ENCODE peak calls at places on chromosomes 7 and 10, in six cellular contexts. O is PC-3, Z is cardiac muscle cell, L is Peyer's patch, S is sigmoid colon, E is pancreas. G is an unnamed sample.

GRCh38 chr10:31064334-31064733 is 32.7 kb upstream of the ZNF438 start:
- DNase-seq in L (no peak), S (peak; percentile 78), E (no peak), O (no peak), Z (no peak), G (peak; percentile 13)

GRCh38 chr7:1807821-1808600 is 137.9 kb downstream of the ELFN1 start:
- DNase-seq in L (no peak), E (no peak), O (no peak), S (peak; percentile 10), Z (no peak), G (no peak)

GRCh38 chr10:93080350-93081046 is 6.8 kb downstream of the CYP26A1 start:
- DNase-seq in S (no peak), L (peak; percentile 60), O (peak; percentile 48), Z (peak; percentile 67), E (no peak), G (no peak)

GRCh38 chr10:132507956-132508490 is 29.6 kb upstream of the INPP5A start:
- DNase-seq in S (peak; percentile 64), E (no peak), O (no peak), Z (no peak), L (peak; percentile 40), G (no peak)

GRCh38 chr7:50856231-50856630 is 73.5 kb upstream of the GRB10 start:
- DNase-seq in S (no peak), E (no peak), L (no peak), O (no peak), Z (no peak), G (no peak)

GRCh38 chr7:988963-989529 is 6.1 kb downstream of the CYP2W1 start:
- DNase-seq in S (no peak), E (no peak), O (no peak), L (no peak), Z (no peak), G (peak; percentile 79)

GRCh38 chr10:22737587-22737986 is 23.2 kb upstream of the PIP4K2A start:
- DNase-seq in Z (no peak), L (no peak), O (peak; percentile 65), E (no peak), S (peak; percentile 69), G (no peak)

GRCh38 chr10:98404571-98405396 is 10.2 kb downstream of the PYROXD2 start:
- DNase-seq in Z (no peak), S (no peak), O (peak; percentile 76), E (no peak), L (no peak), G (no peak)

GRCh38 chr7:134480730-134481129 is 21.8 kb upstream of the AKR1B1 start:
- DNase-seq in Z (peak; percentile 1), L (no peak), S (no peak), E (no peak), O (peak; percentile 78), G (no peak)

GRCh38 chr10:23195846-23196200 is 3.7 kb downstream of the PTF1A start:
- DNase-seq in L (no peak), S (no peak), O (no peak), Z (no peak), E (no peak), G (no peak)

GRCh38 chr10:114304017-114304565 is 65.0 kb downstream of the VWA2 start:
- DNase-seq in O (peak; percentile 87), L (peak; percentile 78), E (peak; percentile 74), S (peak; percentile 90), Z (peak; percentile 87), G (peak; percentile 83)

DNA sequence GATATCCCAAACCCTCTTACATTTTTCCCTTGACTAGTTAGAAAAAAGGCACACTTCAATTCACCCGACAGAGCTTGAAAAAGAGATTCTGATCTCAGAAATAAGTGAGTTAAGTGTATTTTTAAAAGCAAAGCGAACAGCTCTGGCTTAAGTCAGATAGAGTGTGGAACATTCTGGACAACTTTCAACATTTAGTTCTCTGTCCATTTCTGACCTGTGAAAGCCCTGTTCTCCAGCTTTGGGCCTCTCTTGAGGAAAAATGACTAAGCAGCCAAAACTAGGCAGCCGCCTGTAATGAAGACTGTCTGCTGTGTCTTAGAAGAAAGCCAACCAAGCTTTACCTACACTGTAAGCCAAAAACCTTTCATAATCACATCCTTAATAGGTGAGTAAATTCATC is 50.5 kb downstream of the CDK6 start:
- DNase-seq in L (no peak), Z (no peak), E (no peak), O (no peak), S (peak; percentile 70), G (no peak)
- H3K4me1 ChIP-seq in L (no peaks in the 10 kb centered on the region), Z (peaks cover 13% of the 10 kb centered on the region), E (no peaks in the 10 kb centered on the region), O (peaks cover 11% of the 10 kb centered on the region), S (peaks cover 30% of the 10 kb centered on the region), G (peaks cover 37% of the 10 kb centered on the region)

DNA sequence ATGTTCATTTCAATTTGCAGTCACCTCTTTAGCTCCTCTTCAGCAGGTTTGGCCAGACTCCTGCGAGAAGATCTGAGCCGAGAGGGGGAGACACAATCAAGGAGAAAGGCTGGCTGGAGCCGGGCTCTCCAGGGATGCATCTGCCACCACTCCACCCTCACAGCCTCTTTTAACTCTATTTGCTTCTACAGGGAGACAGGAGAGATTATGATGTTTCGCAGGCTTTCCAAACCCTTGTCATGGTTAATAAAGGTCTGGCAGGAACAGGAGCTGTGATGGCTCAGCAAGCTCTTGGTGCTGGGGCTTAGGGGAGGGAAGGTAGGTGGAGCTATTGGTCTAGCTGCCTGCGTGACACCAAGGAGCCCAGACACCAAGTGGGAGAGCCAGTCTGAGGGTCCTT is 448.1 kb upstream of the PODXL start:
- DNase-seq in O (no peak), Z (peak; percentile 65), L (no peak), E (no peak), S (no peak), G (peak; percentile 89)
- TF ChIP-seq CTCF in O (no peak), Z (peak; percentile 42), L (no peak), E (no peak), S (peak; percentile 42), G (peak; percentile 91)

GRCh38 chr7:102410123-102410522 is 14.0 kb downstream of the PRKRIP1 start:
- DNase-seq in L (no peak), E (no peak), S (no peak), O (no peak), Z (no peak), G (no peak)
- H3K36me3 ChIP-seq in L (no peaks in the 10 kb centered on the region), E (no peaks in the 10 kb centered on the region), S (peaks cover 48% of the 10 kb centered on the region), O (peaks cover 56% of the 10 kb centered on the region), Z (peaks cover 55% of the 10 kb centered on the region), G (peaks cover 74% of the 10 kb centered on the region)

GRCh38 chr7:30335763-30336487 is 51.5 kb downstream of the ZNRF2 start:
- DNase-seq in S (no peak), O (peak; percentile 50), E (no peak), Z (no peak), L (no peak), G (no peak)

GRCh38 chr7:30329706-30330105 is 45.3 kb downstream of the ZNRF2 start:
- DNase-seq in E (no peak), O (no peak), S (no peak), Z (no peak), L (no peak), G (no peak)

GRCh38 chr7:30331338-30331737 is 46.9 kb downstream of the ZNRF2 start:
- DNase-seq in Z (no peak), O (peak; percentile 61), L (no peak), S (no peak), E (peak; percentile 24), G (no peak)

GRCh38 chr7:30330134-30331111 is 46.0 kb downstream of the ZNRF2 start:
- DNase-seq in E (no peak), L (no peak), Z (no peak), O (no peak), S (no peak), G (no peak)

GRCh38 chr7:30332549-30332948 is 48.2 kb downstream of the ZNRF2 start:
- DNase-seq in S (no peak), Z (no peak), L (no peak), O (no peak), E (no peak), G (no peak)
- H3K4me1 ChIP-seq in S (peaks cover 25% of the 10 kb centered on the region), Z (peaks cover 9% of the 10 kb centered on the region), L (no peaks in the 10 kb centered on the region), O (peaks cover 43% of the 10 kb centered on the region), E (peaks cover 5% of the 10 kb centered on the region), G (peaks cover 5% of the 10 kb centered on the region)

GRCh38 chr7:139359366-139360209 is at the start of gene LUC7L2:
- DNase-seq in O (peak; percentile 98), L (peak; percentile 100), S (peak; percentile 100), E (peak; percentile 100), Z (peak; percentile 100), G (peak; percentile 100)
- TF ChIP-seq CTCF in O (no peak), L (no peak), S (no peak), E (no peak), Z (no peak), G (no peak)

GRCh38 chr10:102352066-102352715 is 43.3 kb upstream of the NFKB2 start:
- DNase-seq in L (peak; percentile 55), Z (peak; percentile 73), E (peak; percentile 45), S (peak; percentile 70), O (peak; percentile 73), G (peak; percentile 66)
- H3K36me3 ChIP-seq in L (no peaks in the 10 kb centered on the region), Z (peaks cover 28% of the 10 kb centered on the region), E (peaks cover 3% of the 10 kb centered on the region), S (peaks cover 41% of the 10 kb centered on the region), O (peaks cover 24% of the 10 kb centered on the region), G (peaks cover 36% of the 10 kb centered on the region)

G was measured in BE2C.